ENCODE peak calls at places on chromosomes 6 and 20, in six cellular contexts. G, U, Q, R, C and H are unnamed samples. For H3K9me3, the result is how much of the 10 kb centered on the place peaks cover.

GRCh38 chr20:676315-676937 is 824 bp upstream of the SCRT2 start:
- DNase-seq in G (no peak), U (no peak), Q (no peak), R (peak), C (no peak), H (no peak)

GRCh38 chr20:2210646-2211556 is 84.9 kb upstream of the TGM3 start:
- DNase-seq in G (peak), U (peak), Q (no peak), R (peak), C (peak), H (peak)

GRCh38 chr6:101830501-101831031 is 437.1 kb downstream of the GRIK2 start:
- DNase-seq in G (peak), U (peak), Q (no peak), R (no peak), C (no peak), H (no peak)

GRCh38 chr6:98832282-98833100 is 1.9 kb upstream of the POU3F2 start:
- DNase-seq in G (peak), U (peak), Q (no peak), R (peak), C (peak), H (peak)

GRCh38 chr6:63904844-63905243 is 269.2 kb downstream of the PHF3 start:
- DNase-seq in G (peak), U (peak), Q (no peak), R (no peak), C (peak), H (no peak)

GRCh38 chr6:38612386-38612965 is 27.3 kb downstream of the BTBD9 start:
- DNase-seq in G (peak), U (peak), Q (no peak), R (no peak), C (no peak), H (no peak)

GRCh38 chr6:156725712-156726111 is 51.5 kb upstream of the ARID1B start:
- DNase-seq in G (no peak), U (no peak), Q (no peak), R (no peak), C (no peak), H (no peak)

GRCh38 chr20:63224272-63225081 is 8.5 kb upstream of the YTHDF1 start:
- DNase-seq in G (peak), U (peak), Q (no peak), R (peak), C (peak), H (no peak)

GRCh38 chr20:10558635-10559187 is 115.1 kb downstream of the JAG1 start:
- DNase-seq in G (peak), U (peak), Q (no peak), R (no peak), C (peak), H (peak)

GRCh38 chr20:46581386-46581785 is 30.9 kb upstream of the OCSTAMP start:
- DNase-seq in G (no peak), U (no peak), Q (no peak), R (no peak), C (no peak), H (no peak)

GRCh38 chr20:58711266-58712051 is 18.9 kb downstream of the NPEPL1 start:
- DNase-seq in G (no peak), U (no peak), Q (peak), R (no peak), C (no peak), H (no peak)

GRCh38 chr6:81751388-81752083 is 945 bp downstream of the TENT5A start:
- DNase-seq in G (peak), U (peak), Q (peak), R (peak), C (peak), H (no peak)
- H2AFZ ChIP-seq in G (peak), U (peak), Q (peak), R (peak), C (peak), H (peak)

DNA sequence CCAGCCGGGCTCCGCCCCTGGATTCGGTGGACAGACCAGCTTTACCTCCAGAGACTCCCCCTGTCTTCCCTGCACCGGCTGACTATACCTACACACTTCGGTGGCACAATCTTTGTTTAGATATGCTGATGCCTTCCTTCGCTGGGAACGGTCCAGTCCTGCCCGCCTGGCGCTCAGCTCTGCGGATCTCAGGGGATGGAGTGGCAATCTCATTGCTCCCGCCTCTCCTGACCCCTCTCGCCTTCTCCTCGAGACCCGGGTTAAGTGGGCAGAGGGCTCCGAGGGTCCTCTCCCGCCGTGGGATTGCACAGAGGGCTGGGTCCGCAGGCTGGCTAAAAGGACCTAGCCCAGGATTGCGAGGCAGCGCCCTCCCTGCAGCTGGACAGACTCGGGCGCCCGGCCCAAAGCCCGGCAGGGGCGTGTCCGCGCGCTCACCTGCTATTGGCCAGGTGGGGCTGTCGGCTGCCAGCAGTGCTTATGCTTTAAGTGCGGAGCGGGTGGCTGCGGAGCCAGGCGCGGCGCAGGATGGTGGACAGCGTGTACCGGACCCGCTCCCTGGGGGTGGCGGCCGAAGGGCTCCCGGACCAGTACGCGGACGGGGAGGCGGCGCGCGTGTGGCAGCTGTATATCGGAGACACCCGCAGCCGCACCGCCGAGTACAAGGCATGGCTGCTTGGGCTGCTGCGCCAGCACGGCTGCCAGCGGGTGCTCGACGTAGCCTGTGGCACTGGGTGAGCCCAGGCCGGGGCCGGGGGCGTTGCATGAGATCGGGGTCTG is at the start of gene GNMT:
- DNase-seq in G (no peak), U (no peak), Q (peak), R (peak), C (peak), H (no peak)
- H3K4me2 ChIP-seq in G (peak), U (peak), Q (peak), R (peak), C (peak), H (peak)

DNA sequence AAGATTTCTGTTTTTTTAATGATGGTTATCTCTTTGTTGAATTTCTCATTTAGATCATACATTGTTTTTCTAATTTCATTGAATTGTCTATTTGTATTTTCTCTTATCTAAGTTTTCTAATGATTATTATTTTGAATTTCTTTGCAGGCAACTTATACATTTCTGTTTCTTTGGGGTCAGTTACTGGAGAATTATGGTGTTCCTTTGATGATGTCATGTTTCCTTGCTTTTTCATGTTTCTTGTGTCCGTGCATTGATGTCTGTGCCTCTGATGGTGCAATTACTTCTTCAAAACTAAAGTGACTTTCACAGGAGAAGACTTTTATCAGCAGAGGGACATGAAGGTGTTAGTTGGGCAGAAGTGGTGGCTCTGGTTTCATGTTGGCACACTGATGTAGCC is 270.7 kb upstream of the MOCS1 start:
- DNase-seq in G (no peak), U (no peak), Q (no peak), R (no peak), C (no peak), H (no peak)
- H3K9me3 ChIP-seq in G (under half), U (under half), Q (under half), R (under half), C (under half), H (under half)

GRCh38 chr6:118804091-118804490 is 89.9 kb upstream of the ASF1A start:
- DNase-seq in G (peak), U (peak), Q (no peak), R (no peak), C (no peak), H (no peak)
- H2AFZ ChIP-seq in G (no peak), U (no peak), Q (no peak), R (no peak), C (no peak), H (no peak)